ENCODE peak calls at places on chromosome 22, in four cellular contexts. One of them, this sample, is unnamed.
A peak's percentile ranks its signal among the peaks of the same experiment; 100 is the strongest.

GRCh38 chr22:44353063-44353440 is 40.3 kb upstream of the SHISAL1 start:
- DNase-seq in K562: no peak
- DNase-seq in H1: no peak
- DNase-seq in GM12878: no peak
- DNase-seq in this sample: no peak

GRCh38 chr22:49551446-49551845 is 276.2 kb downstream of the BRD1 start:
- DNase-seq in K562: no peak
- DNase-seq in H1: no peak
- DNase-seq in GM12878: no peak
- DNase-seq in this sample: no peak

GRCh38 chr22:25542720-25543402 is 21.6 kb upstream of the GRK3 start:
- DNase-seq in K562: no peak
- DNase-seq in H1: no peak
- DNase-seq in GM12878: no peak
- DNase-seq in this sample: no peak

GRCh38 chr22:44351685-44352377 is 39.1 kb upstream of the SHISAL1 start:
- DNase-seq in K562: no peak
- DNase-seq in H1: no peak
- DNase-seq in GM12878: no peak
- DNase-seq in this sample: no peak

GRCh38 chr22:46604306-46604690 is 15.9 kb upstream of the GRAMD4 start:
- DNase-seq in K562: peak; percentile 91
- DNase-seq in H1: no peak
- DNase-seq in GM12878: peak; percentile 59
- DNase-seq in this sample: no peak

GRCh38 chr22:42156121-42156520 is 25.5 kb upstream of the CYP2D6 start:
- DNase-seq in K562: no peak
- DNase-seq in H1: no peak
- DNase-seq in GM12878: no peak
- DNase-seq in this sample: no peak

GRCh38 chr22:19180740-19181410 is 2.3 kb upstream of the SLC25A1 start:
- DNase-seq in K562: no peak
- DNase-seq in H1: no peak
- DNase-seq in GM12878: no peak
- DNase-seq in this sample: no peak

GRCh38 chr22:40029189-40029890 is 34.6 kb downstream of the FAM83F start:
- DNase-seq in K562: no peak
- DNase-seq in H1: no peak
- DNase-seq in GM12878: no peak
- DNase-seq in this sample: no peak

GRCh38 chr22:30246962-30247376 is 410 bp upstream of the LIF start:
- DNase-seq in K562: no peak
- DNase-seq in H1: no peak
- DNase-seq in GM12878: no peak
- DNase-seq in this sample: no peak

GRCh38 chr22:38031491-38031890 is 25.7 kb upstream of the PICK1 start:
- DNase-seq in K562: no peak
- DNase-seq in H1: no peak
- DNase-seq in GM12878: no peak
- DNase-seq in this sample: no peak

GRCh38 chr22:38316340-38317236 is 645 bp downstream of the CSNK1E start:
- DNase-seq in K562: peak; percentile 63
- DNase-seq in H1: peak; percentile 66
- DNase-seq in GM12878: no peak
- DNase-seq in this sample: no peak

GRCh38 chr22:22030493-22031182 is 48.1 kb upstream of the TOP3B start:
- DNase-seq in K562: peak; percentile 90
- DNase-seq in H1: no peak
- DNase-seq in GM12878: peak; percentile 84
- DNase-seq in this sample: no peak

GRCh38 chr22:31271026-31271425 is 21.3 kb downstream of the PIK3IP1 start:
- DNase-seq in K562: no peak
- DNase-seq in H1: no peak
- DNase-seq in GM12878: no peak
- DNase-seq in this sample: no peak

GRCh38 chr22:31271485-31271884 is 20.8 kb downstream of the PIK3IP1 start:
- DNase-seq in K562: no peak
- DNase-seq in H1: no peak
- DNase-seq in GM12878: no peak
- DNase-seq in this sample: no peak

GRCh38 chr22:31275018-31275417 is 17.3 kb downstream of the PIK3IP1 start:
- DNase-seq in K562: no peak
- DNase-seq in H1: no peak
- DNase-seq in GM12878: no peak
- DNase-seq in this sample: no peak

GRCh38 chr22:31274017-31274416 is 18.3 kb downstream of the PIK3IP1 start:
- DNase-seq in K562: no peak
- DNase-seq in H1: no peak
- DNase-seq in GM12878: no peak
- DNase-seq in this sample: no peak

DNA sequence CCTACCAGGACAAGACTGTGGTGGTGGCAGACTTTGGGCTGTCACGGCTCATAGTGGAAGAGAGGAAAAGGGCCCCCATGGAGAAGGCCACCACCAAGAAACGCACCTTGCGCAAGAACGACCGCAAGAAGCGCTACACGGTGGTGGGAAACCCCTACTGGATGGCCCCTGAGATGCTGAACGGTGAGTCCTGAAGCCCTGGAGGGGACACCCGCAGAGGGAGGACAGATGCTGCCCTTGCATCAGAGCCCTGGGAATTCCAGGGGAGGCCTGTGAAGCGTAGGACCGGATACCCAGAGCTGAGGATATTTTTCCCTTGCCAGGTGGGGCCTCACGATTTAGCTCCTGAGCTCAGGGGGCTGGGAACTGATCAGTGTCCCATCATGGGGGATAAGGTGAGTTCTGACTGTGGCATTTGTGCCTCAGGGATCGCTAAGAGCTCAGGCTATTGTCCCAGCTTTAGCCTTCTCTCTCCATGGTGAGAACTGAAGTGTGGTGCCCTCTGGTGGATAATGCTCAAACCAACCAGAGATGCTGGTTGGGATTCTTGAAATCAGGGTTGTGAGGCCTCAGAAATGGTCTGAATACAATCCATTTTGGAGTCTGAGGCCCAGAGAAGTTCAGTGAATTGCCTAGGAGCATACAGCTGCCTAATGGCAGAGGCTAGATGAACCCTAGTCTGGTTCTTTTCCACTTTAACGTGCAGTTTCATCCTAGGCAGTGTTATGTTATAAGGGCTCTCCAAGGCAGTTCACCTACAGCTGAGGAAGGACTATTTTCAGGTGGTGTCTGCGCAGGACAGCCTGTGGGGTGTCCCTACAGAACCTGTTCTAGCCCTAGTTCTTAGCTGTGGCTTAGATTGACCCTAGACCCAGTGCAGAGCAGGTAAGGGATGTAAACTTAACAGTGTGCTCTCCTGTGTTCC is 19.5 kb downstream of the PIK3IP1 start:
- DNase-seq in K562: peak; percentile 43
- DNase-seq in H1: peak; percentile 77
- DNase-seq in GM12878: no peak
- DNase-seq in this sample: peak; percentile 32
- H2AFZ ChIP-seq in K562: no peak overlapping the region
- H2AFZ ChIP-seq in H1: no peak overlapping the region
- H2AFZ ChIP-seq in GM12878: no peak overlapping the region
- H2AFZ ChIP-seq in this sample: no peak overlapping the region

GRCh38 chr22:35630387-35630793 is 13.3 kb upstream of the MB start:
- DNase-seq in K562: no peak
- DNase-seq in H1: no peak
- DNase-seq in GM12878: no peak
- DNase-seq in this sample: peak; percentile 38
- TF ChIP-seq SRF in K562: no peak
- TF ChIP-seq SRF in H1: no peak
- TF ChIP-seq SRF in GM12878: no peak
- TF ChIP-seq SRF in this sample: no peak

DNA sequence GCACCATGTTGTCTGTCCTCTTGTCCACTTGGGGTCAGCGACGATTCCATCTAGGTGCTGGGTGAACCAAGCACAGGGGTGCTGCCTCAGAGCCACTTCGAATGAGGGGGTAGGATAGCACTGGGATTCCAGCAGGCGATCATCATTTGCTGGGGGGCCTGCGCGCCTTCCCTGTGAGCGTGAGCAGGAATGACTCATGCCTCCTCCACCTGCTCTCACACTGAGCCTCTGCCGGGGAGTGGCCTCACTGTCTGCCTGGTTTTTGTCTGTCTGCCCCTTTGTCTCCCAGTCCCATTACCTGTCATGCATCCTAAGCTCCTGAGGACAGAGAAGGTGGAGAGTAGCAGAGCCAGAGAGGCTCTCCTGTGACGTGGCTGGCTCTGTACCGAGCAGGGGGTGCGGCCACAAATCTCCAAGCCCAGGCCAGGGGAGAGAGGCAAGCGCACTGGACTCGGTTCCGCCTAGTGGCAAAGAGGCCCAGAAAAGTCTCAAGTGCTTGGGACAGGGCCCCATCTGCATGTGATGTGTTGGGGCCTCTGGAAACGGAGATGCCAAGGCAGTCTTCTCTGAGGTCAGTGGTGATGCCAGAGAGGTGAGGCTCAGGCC is 30.8 kb downstream of the RSPH14 start:
- DNase-seq in K562: peak; percentile 54
- DNase-seq in H1: no peak
- DNase-seq in GM12878: no peak
- DNase-seq in this sample: no peak
- H2AFZ ChIP-seq in K562: no peak overlapping the region
- H2AFZ ChIP-seq in H1: no peak overlapping the region
- H2AFZ ChIP-seq in GM12878: no peak overlapping the region
- H2AFZ ChIP-seq in this sample: no peak overlapping the region

GRCh38 chr22:48498526-48499331 is 1328.9 kb downstream of the BRD1 start:
- DNase-seq in K562: no peak
- DNase-seq in H1: no peak
- DNase-seq in GM12878: no peak
- DNase-seq in this sample: no peak
- TF ChIP-seq SRF in K562: no peak
- TF ChIP-seq SRF in H1: no peak
- TF ChIP-seq SRF in GM12878: no peak
- TF ChIP-seq SRF in this sample: no peak

This sample was measured in HCT116.